ENCODE peak calls at places on chromosomes 11 and 22, in eight cellular contexts. K, U, J, H, O, Q, M and W are unnamed samples.

GRCh38 chr11:10139081-10139480 is 154.9 kb downstream of the SBF2 start:
- DNase-seq in K (no peak), U (no peak), J (no peak), H (no peak), O (no peak), Q (no peak), M (no peak), W (no peak)

GRCh38 chr11:102202972-102203371 is 92.7 kb downstream of the YAP1 start:
- DNase-seq in K (no peak), U (no peak), J (no peak), H (no peak), O (no peak), Q (no peak), M (no peak), W (no peak)

GRCh38 chr22:43110444-43110926 is at the start of gene BIK:
- DNase-seq in K (peak), U (peak), J (peak), H (peak), O (peak), Q (no peak), M (no peak), W (no peak)

GRCh38 chr11:65880844-65881421 is 1.3 kb downstream of the CTSW start:
- DNase-seq in K (no peak), U (no peak), J (no peak), H (no peak), O (no peak), Q (no peak), M (no peak), W (no peak)

GRCh38 chr11:2713069-2713468 is 13.3 kb upstream of the KCNQ1OT1 start:
- DNase-seq in K (no peak), U (no peak), J (no peak), H (no peak), O (no peak), Q (no peak), M (no peak), W (no peak)

GRCh38 chr11:48207881-48208280 is 8.7 kb upstream of the OR4B1 start:
- DNase-seq in K (no peak), U (no peak), J (no peak), H (no peak), O (no peak), Q (no peak), M (no peak), W (no peak)

GRCh38 chr11:32081129-32081641 is 9.7 kb upstream of the RCN1 start:
- DNase-seq in K (peak), U (no peak), J (no peak), H (no peak), O (no peak), Q (peak), M (peak), W (no peak)

GRCh38 chr11:70901951-70902521 is 350.3 kb downstream of the SHANK2 start:
- DNase-seq in K (peak), U (no peak), J (no peak), H (no peak), O (no peak), Q (peak), M (no peak), W (no peak)

GRCh38 chr22:37273126-37273845 is 9.0 kb upstream of the CYTH4 start:
- DNase-seq in K (no peak), U (no peak), J (no peak), H (no peak), O (no peak), Q (peak), M (no peak), W (no peak)

GRCh38 chr22:25364281-25364680 is 144.8 kb downstream of the CRYBB2 start:
- DNase-seq in K (no peak), U (no peak), J (no peak), H (peak), O (no peak), Q (no peak), M (no peak), W (no peak)

GRCh38 chr11:9626778-9627394 is 37.0 kb upstream of the SWAP70 start:
- DNase-seq in K (peak), U (no peak), J (no peak), H (no peak), O (no peak), Q (no peak), M (no peak), W (no peak)